ENCODE peak calls at places on chromosome 9, in ten cellular contexts. O is thyroid gland, X is gastrocnemius medialis, M is stomach, W is esophagus squamous epithelium, K is spleen, P is adrenal gland, C is Peyer's patch, V is IMR-90, L is prostate gland. Q is an unnamed sample.

GRCh38 chr9:4936823-4937222 is 48.2 kb upstream of the JAK2 start:
- DNase-seq in O (no peak), X (no peak), M (no peak), W (no peak), K (no peak), P (no peak), C (no peak), V (no peak), L (no peak), Q (no peak)

GRCh38 chr9:7234144-7234543 is 476.4 kb downstream of the KDM4C start:
- DNase-seq in O (peak; percentile 33), X (no peak), M (no peak), W (no peak), K (no peak), P (peak; percentile 26), C (no peak), V (peak; percentile 22), L (no peak), Q (no peak)

GRCh38 chr9:89215342-89215741 is 36.7 kb upstream of the SHC3 start:
- DNase-seq in O (no peak), X (no peak), M (no peak), W (no peak), K (no peak), P (no peak), C (no peak), V (no peak), L (no peak), Q (no peak)

GRCh38 chr9:14303526-14303925 is 10.4 kb downstream of the NFIB start:
- DNase-seq in O (no peak), X (no peak), M (no peak), W (no peak), K (no peak), P (no peak), C (no peak), V (no peak), L (no peak), Q (peak; percentile 67)

GRCh38 chr9:12817702-12818101 is 42.9 kb downstream of the LURAP1L start:
- DNase-seq in O (peak; percentile 10), X (no peak), M (peak; percentile 65), W (no peak), K (no peak), P (no peak), C (peak; percentile 88), V (peak; percentile 55), L (peak; percentile 40), Q (peak; percentile 71)

GRCh38 chr9:8349928-8350327 is 550.4 kb upstream of the DMAC1 start:
- DNase-seq in O (no peak), X (no peak), M (no peak), W (no peak), K (no peak), P (no peak), C (no peak), V (no peak), L (no peak), Q (no peak)

GRCh38 chr9:2126331-2126789 is 111.2 kb downstream of the SMARCA2 start:
- DNase-seq in O (no peak), X (no peak), M (no peak), W (no peak), K (no peak), P (peak; percentile 87), C (no peak), V (peak; percentile 9), L (no peak), Q (peak; percentile 73)

GRCh38 chr9:13127164-13127563 is 152.3 kb downstream of the MPDZ start:
- DNase-seq in O (no peak), X (no peak), M (no peak), W (no peak), K (no peak), P (no peak), C (no peak), V (no peak), L (no peak), Q (no peak)

GRCh38 chr9:79686381-79687130 is 114.8 kb downstream of the TLE4 start:
- DNase-seq in O (no peak), X (peak; percentile 20), M (no peak), W (no peak), K (no peak), P (peak; percentile 57), C (no peak), V (peak; percentile 88), L (no peak), Q (no peak)

GRCh38 chr9:29564564-29564963 is 1991.3 kb upstream of the C9orf72 start:
- DNase-seq in O (no peak), X (no peak), M (no peak), W (no peak), K (no peak), P (no peak), C (no peak), V (no peak), L (no peak), Q (no peak)

GRCh38 chr9:110183208-110184145 is 24.5 kb downstream of the C9orf152 start:
- DNase-seq in O (peak; percentile 74), X (no peak), M (peak; percentile 79), W (no peak), K (no peak), P (peak; percentile 81), C (no peak), V (peak; percentile 77), L (peak; percentile 85), Q (peak; percentile 87)

GRCh38 chr9:135215571-135216161 is 128.2 kb downstream of the OLFM1 start:
- DNase-seq in O (peak; percentile 84), X (no peak), M (peak; percentile 90), W (no peak), K (peak; percentile 52), P (peak; percentile 9), C (peak; percentile 43), V (no peak), L (peak; percentile 79), Q (peak; percentile 57)

GRCh38 chr9:5629312-5630037 is 568 bp downstream of the RIC1 start:
- DNase-seq in O (peak; percentile 36), X (no peak), M (peak; percentile 55), W (no peak), K (no peak), P (peak; percentile 52), C (peak; percentile 79), V (no peak), L (peak; percentile 20), Q (peak; percentile 78)

GRCh38 chr9:130010151-130010988 is 32.6 kb downstream of the FNBP1 start:
- DNase-seq in O (peak; percentile 34), X (no peak), M (no peak), W (no peak), K (no peak), P (no peak), C (no peak), V (no peak), L (no peak), Q (no peak)

GRCh38 chr9:84419203-84419602 is 78.6 kb upstream of the SLC28A3 start:
- DNase-seq in O (no peak), X (no peak), M (no peak), W (no peak), K (no peak), P (no peak), C (no peak), V (no peak), L (no peak), Q (no peak)

DNA sequence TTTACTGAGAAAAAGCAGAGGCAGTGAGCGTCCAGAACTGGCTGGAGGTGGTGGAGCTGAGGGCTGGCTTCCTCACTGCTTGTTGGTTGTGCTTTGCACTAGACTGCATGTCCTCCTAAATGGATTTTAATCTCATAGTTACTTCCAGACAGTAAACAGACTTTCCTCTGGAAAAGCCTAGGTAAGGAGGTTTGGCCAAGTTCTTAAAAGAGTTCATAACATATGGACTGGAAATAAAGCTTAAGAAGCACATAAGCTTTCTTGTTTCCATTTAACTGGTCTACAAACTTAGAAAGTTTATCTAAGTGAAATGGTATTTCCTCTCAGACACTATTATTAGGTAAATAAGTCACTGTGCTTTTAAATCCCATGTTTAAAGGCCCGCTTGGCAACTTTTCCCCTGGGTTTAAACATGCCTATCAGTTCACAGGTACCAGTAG is 2.0 kb downstream of the ASPN start:
- DNase-seq in O (no peak), X (no peak), M (no peak), W (no peak), K (no peak), P (no peak), C (no peak), V (peak; percentile 54), L (peak; percentile 39), Q (no peak)
- TF ChIP-seq POLR2A in O (no peak), X (no peak), M (no peak), W (no peak), K (no peak), P (no peak), C (no peak), V (no peak), L (no peak), Q (no peak)

DNA sequence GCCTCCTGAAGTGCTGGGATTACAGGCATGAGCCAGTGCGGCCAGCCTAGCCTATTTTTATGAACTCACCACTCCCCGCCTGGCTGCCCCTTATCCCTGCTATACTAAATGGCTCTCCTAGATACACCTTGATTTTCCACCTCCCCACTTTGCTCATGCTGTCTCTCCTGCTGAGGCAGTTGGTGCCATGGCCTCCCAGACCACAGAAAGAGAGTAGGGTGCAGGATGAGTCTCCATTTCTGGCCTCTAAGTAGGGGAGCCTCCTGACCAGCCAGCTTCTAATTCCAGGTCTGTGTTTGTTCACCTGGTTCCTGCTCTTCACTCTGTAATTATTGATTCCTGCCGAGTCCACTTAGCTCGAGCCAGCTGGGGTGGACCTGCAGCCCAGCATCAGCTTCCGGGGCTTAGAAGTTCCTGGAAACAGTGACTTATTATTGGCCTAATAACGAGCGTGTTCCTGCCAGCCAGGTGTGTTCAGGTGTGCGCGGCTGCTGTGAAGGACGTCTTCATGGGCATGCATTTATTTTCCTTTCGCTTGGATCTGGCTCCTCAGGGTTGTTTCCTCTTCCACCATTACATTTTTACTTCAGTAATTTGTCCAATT is 34.0 kb downstream of the ZNF618 start:
- DNase-seq in O (peak; percentile 21), X (no peak), M (peak; percentile 85), W (no peak), K (no peak), P (no peak), C (no peak), V (no peak), L (peak; percentile 81), Q (no peak)
- H3K4me1 ChIP-seq in O (peaks cover 28% of the 10 kb centered on the region), X (peaks cover 53% of the 10 kb centered on the region), M (peaks cover 54% of the 10 kb centered on the region), W (peaks cover 18% of the 10 kb centered on the region), K (no peaks in the 10 kb centered on the region), P (peaks cover 23% of the 10 kb centered on the region), C (no peaks in the 10 kb centered on the region), V (peaks cover 12% of the 10 kb centered on the region), L (peaks cover 7% of the 10 kb centered on the region), Q (peaks cover 14% of the 10 kb centered on the region)

DNA sequence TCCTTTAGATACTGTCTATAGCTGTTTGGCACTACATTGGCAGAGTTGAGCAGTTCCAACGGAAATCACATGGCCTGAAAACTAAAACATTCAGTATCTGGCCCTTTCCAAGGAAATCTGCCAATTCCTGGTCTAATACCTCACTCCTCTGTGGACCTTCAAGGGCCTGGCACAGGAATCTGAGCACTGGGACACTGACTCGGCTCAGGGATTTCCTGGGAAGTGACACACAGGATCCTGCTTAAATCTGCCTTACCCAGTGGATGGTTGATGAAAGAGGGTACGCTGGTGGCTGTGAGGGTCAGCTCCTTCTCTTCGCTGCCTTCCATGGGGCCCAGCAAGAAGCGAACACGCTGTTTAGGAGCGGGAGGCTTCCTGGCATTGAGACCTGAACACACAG is 904 bp downstream of the TRUB2 start:
- DNase-seq in O (no peak), X (no peak), M (no peak), W (no peak), K (no peak), P (no peak), C (no peak), V (no peak), L (no peak), Q (no peak)
- H3K27me3 ChIP-seq in O (no peaks in the 10 kb centered on the region), X (no peaks in the 10 kb centered on the region), M (no peaks in the 10 kb centered on the region), W (no peaks in the 10 kb centered on the region), K (no peaks in the 10 kb centered on the region), P (no peaks in the 10 kb centered on the region), C (no peaks in the 10 kb centered on the region), V (no peaks in the 10 kb centered on the region), L (no peaks in the 10 kb centered on the region), Q (no peaks in the 10 kb centered on the region)

GRCh38 chr9:92668746-92669526 is 995 bp downstream of the IPPK start:
- DNase-seq in O (peak; percentile 38), X (no peak), M (no peak), W (no peak), K (peak; percentile 80), P (peak; percentile 71), C (peak; percentile 73), V (peak; percentile 65), L (no peak), Q (no peak)
- TF ChIP-seq POLR2A in O (no peak), X (no peak), M (no peak), W (no peak), K (no peak), P (no peak), C (no peak), V (peak; percentile 65), L (no peak), Q (no peak)

Q was measured in sigmoid colon.